ENCODE peak calls at places on chromosomes 16 and 17, in four cellular contexts. N, G, V and F are unnamed samples.

GRCh38 chr16:90057738-90058173 is 19.4 kb downstream of the PRDM7 start:
- DNase-seq in N (no peak), G (no peak), V (no peak), F (no peak)

GRCh38 chr16:726438-727290 is at the start of the genes CCDC78 and HAGHL:
- DNase-seq in N (no peak), G (peak; percentile 78), V (no peak), F (no peak)

GRCh38 chr16:82011199-82011641 is at the start of gene SDR42E1:
- DNase-seq in N (peak; percentile 82), G (peak; percentile 11), V (peak; percentile 26), F (peak; percentile 88)

GRCh38 chr17:36608794-36609497 is 7.6 kb downstream of the MRM1 start:
- DNase-seq in N (no peak), G (peak; percentile 49), V (peak; percentile 45), F (peak; percentile 73)

GRCh38 chr17:27244481-27245223 is 49.3 kb upstream of the WSB1 start:
- DNase-seq in N (peak; percentile 45), G (no peak), V (peak; percentile 84), F (peak; percentile 30)

GRCh38 chr17:57911834-57912673 is 43.2 kb downstream of the CUEDC1 start:
- DNase-seq in N (peak; percentile 97), G (no peak), V (peak; percentile 88), F (peak; percentile 87)

GRCh38 chr17:66900126-66901010 is 64.1 kb upstream of the CACNG4 start:
- DNase-seq in N (no peak), G (peak; percentile 11), V (no peak), F (no peak)

GRCh38 chr17:78568051-78568450 is 9.1 kb downstream of the DNAH17 start:
- DNase-seq in N (no peak), G (no peak), V (no peak), F (no peak)

GRCh38 chr17:72604518-72604917 is 483.7 kb downstream of the SOX9 start:
- DNase-seq in N (no peak), G (no peak), V (no peak), F (no peak)

GRCh38 chr16:82302007-82302733 is 132.1 kb upstream of the MPHOSPH6 start:
- DNase-seq in N (no peak), G (no peak), V (no peak), F (no peak)

GRCh38 chr16:1773703-1774455 is 945 bp upstream of the MRPS34 start:
- DNase-seq in N (peak; percentile 52), G (peak; percentile 50), V (no peak), F (peak; percentile 31)

DNA sequence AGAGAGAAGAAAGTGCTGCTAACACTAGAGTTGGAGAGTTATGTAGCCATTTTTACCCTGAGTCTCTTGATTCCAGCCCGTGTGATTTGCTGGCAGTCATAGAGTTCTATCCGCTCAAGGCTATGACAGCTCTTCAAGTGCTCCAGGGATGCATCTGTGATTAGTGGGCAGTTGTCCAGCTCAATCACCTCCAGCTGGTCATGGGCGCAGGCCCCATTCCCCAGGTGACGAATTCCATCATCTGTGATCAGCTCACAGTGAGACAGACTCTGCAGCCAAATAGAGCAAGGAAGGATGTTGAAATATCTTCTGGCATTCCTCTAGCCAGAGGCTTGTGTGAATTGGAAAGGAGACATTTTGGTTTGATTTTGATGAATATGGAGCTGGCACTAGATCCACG is 38.4 kb upstream of the STAC2 start:
- DNase-seq in N (no peak), G (no peak), V (no peak), F (no peak)
- H3K27ac ChIP-seq in N (no peak overlapping the region), G (no peak overlapping the region), V (no peak overlapping the region), F (no peak overlapping the region)

GRCh38 chr16:15953929-15954813 is 4.8 kb downstream of the ABCC1 start:
- DNase-seq in N (no peak), G (no peak), V (no peak), F (no peak)

GRCh38 chr16:15951852-15952251 is 2.4 kb downstream of the ABCC1 start:
- DNase-seq in N (no peak), G (no peak), V (no peak), F (no peak)

GRCh38 chr16:15950869-15951268 is 1.5 kb downstream of the ABCC1 start:
- DNase-seq in N (no peak), G (peak; percentile 29), V (no peak), F (no peak)

GRCh38 chr16:15953477-15953876 is 4.1 kb downstream of the ABCC1 start:
- DNase-seq in N (no peak), G (no peak), V (no peak), F (no peak)

DNA sequence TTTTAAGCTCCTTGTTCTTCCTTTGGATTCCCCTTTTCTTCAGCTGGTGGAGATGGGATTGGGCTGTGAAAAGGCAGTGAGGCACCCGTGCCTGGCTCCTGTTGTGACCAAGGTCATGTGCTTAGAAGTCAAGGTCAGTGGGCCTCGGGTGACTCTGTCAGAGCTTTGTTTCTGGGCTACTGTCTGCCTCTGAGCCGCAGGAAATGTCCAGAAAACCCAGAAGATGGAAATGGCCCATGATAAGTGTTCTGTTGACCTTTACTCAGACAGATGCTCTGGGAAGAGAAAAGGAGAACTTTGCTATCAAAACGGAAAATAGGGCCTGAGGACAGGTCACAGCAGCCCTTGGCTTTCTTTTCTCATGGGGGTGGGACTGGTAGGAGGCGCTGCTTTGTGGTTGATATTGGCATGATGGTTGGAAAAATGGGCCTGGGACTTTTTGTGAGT is 2.9 kb downstream of the ABCC1 start:
- DNase-seq in N (no peak), G (no peak), V (no peak), F (no peak)
- H3K27ac ChIP-seq in N (no peak overlapping the region), G (peak overlapping the region; percentile 12), V (peak overlapping the region; percentile 5), F (peak overlapping the region; percentile 21)

GRCh38 chr17:81391964-81392908 is 3.0 kb upstream of the BAHCC1 start:
- DNase-seq in N (no peak), G (no peak), V (peak; percentile 81), F (no peak)

GRCh38 chr17:81389585-81389984 is 5.7 kb upstream of the BAHCC1 start:
- DNase-seq in N (no peak), G (no peak), V (no peak), F (no peak)

GRCh38 chr17:81390029-81390428 is 5.2 kb upstream of the BAHCC1 start:
- DNase-seq in N (no peak), G (no peak), V (peak; percentile 20), F (no peak)

GRCh38 chr17:81391268-81391963 is 3.8 kb upstream of the BAHCC1 start:
- DNase-seq in N (no peak), G (no peak), V (no peak), F (peak; percentile 40)

DNA sequence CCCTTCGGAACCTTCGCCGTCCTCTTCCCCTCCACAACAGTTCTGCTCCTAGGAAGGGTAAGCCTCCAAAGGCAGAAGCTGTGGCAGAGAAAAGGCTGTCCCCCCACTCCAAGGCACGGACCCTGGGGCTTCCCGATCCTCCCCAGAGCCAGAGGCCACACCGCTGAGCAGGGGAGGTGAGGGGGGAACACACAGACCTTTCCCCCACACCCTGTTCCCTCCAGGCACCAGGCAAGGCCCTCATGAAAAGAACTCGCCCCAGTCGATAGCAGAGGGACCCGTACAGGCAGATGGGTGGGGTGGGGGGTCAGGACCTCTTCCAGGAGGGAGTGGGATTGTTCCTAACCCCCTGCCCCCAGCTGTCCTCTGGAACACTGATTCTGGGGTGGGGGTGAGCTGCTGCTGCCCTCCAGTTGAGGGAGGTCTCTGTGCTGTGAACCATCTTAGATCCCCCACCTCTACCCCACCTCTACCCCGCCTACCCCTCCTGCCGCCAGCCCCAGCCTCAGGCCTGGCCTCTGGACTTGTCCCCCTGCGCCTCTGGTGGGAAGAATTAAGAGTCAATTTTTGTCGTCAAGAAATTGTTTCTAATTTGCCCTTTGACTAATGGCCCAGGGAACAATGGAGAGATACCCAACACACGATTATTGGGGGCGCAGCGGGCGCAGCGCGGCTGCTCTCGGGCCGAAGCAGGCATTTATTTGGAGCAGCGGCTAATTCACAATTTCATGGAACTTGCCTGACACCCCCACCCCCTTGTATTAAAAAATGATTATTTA is 4.6 kb upstream of the BAHCC1 start:
- DNase-seq in N (no peak), G (no peak), V (peak; percentile 17), F (no peak)
- H3K27ac ChIP-seq in N (no peak overlapping the region), G (no peak overlapping the region), V (peak overlapping the region; percentile 90), F (no peak overlapping the region)

DNA sequence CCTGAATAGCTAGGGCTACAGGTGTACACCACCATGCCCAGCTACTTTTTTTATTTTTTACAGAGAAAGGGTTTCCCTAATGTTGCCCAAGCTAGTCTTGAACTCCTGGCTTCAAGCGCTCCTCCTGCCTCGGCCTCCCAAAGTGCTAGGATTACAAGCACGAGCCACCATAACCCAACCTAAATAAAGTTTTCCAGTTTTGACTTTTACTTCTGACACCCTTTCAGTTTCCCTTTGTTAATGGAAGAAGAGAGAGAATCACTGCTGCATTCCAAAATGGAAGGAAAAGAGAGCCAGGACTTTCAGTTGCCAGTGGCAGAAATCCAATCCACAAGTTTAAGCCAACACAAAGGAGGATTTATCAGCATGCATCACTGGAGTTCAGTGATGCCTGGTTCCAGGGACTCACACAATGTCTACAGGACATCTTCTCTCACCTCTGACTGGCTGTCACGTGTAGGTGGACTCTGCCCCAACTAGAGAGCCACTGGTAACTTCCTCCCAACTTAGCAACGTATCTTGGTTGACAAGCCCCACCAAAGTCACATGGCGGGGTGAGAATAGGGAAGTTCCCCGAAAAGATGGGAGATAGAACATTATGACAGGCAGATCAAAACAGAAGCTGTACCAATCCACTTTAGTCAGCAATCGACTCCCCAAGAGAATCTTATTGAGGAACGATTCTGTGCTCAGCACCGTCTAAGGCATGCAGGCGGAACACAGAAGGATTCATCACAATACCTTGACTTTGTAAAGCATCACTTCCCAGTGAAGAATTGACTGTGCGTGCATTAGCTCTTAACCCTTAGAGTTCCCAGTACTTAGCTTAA is 46.5 kb downstream of the GAS7 start:
- DNase-seq in N (no peak), G (no peak), V (no peak), F (no peak)
- H3K27ac ChIP-seq in N (no peak overlapping the region), G (no peak overlapping the region), V (peak overlapping the region; percentile 33), F (no peak overlapping the region)

GRCh38 chr17:44012391-44012790 is 2.4 kb downstream of the TMEM101 start:
- DNase-seq in N (no peak), G (no peak), V (no peak), F (peak; percentile 53)
- H3K27ac ChIP-seq in N (no peak overlapping the region), G (no peak overlapping the region), V (no peak overlapping the region), F (no peak overlapping the region)

GRCh38 chr16:73692861-73693260 is 603.8 kb upstream of the PSMD7 start:
- DNase-seq in N (no peak), G (no peak), V (no peak), F (no peak)

GRCh38 chr16:73697336-73697735 is 599.3 kb upstream of the PSMD7 start:
- DNase-seq in N (no peak), G (no peak), V (no peak), F (no peak)
- H3K27ac ChIP-seq in N (no peak overlapping the region), G (no peak overlapping the region), V (no peak overlapping the region), F (no peak overlapping the region)

GRCh38 chr17:8916470-8916869 is 49.0 kb upstream of the PIK3R6 start:
- DNase-seq in N (no peak), G (no peak), V (no peak), F (no peak)
- H3K27ac ChIP-seq in N (no peak overlapping the region), G (no peak overlapping the region), V (no peak overlapping the region), F (no peak overlapping the region)

GRCh38 chr16:11296706-11297491 is 15.8 kb upstream of the PRM1 start:
- DNase-seq in N (peak; percentile 22), G (peak; percentile 74), V (no peak), F (no peak)
- H3K27ac ChIP-seq in N (peak overlapping the region; percentile 74), G (peak overlapping the region; percentile 96), V (peak overlapping the region; percentile 48), F (no peak overlapping the region)

DNA sequence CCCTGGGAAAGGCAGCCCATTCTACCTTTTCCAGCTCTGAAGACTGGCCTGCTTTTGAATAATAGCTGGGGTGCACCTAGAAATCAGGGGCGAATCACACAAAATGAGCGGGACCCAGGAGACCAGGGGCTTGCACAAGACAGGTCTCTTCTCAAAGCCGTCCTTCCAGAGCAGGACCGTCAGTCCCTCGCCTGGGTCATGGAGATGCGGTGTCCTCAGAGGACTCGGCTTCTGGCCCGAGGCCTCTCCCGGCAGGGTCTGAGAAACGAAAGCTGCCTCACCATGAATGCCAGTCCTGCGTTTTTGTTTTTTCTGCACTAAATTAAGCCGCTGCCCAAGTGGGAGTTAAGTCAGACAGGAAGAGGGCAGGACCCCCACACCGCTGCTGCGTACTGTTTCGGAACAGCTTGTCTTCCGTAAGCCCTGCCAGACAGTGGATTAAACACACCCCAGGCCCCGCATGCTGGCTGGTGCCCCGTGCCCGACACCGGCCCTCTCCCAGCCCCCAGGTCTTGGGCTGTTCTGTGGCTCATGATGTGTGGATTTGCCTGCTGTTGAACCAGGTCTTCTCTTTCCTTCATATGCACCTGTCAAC is 142.1 kb upstream of the RPH3AL start:
- DNase-seq in N (no peak), G (no peak), V (no peak), F (no peak)
- H3K27ac ChIP-seq in N (no peak overlapping the region), G (no peak overlapping the region), V (no peak overlapping the region), F (peak overlapping the region; percentile 27)